ENCODE peak calls at places on chromosomes 12 and 14, in ten cellular contexts. F is HuH-7; Y is NCI-H1436; R is AG08395; B is stimulated activated CD4-positive, alpha-beta T cell treated with anti-CD3 and anti-CD28 coated beads, Interleukin-15, amount 100 ng/mL, for 1 hour; A is NCI-H1417; I is ureter; M is foreskin fibroblast; T is nucleus accumbens; S is GM23338. P is an unnamed sample.

GRCh38 chr12:55548756-55549155 is 646 bp upstream of the OR6C4 start:
- DNase-seq in Y (no peak), I (no peak), S (no peak), M (no peak), T (no peak), A (no peak), R (no peak), F (no peak), B (no peak), P (no peak)

GRCh38 chr12:63802012-63802608 is 22.4 kb downstream of the RXYLT1 start:
- DNase-seq in T (no peak), I (no peak), B (no peak), S (peak; percentile 55), F (peak; percentile 30), Y (peak; percentile 36), A (peak; percentile 32), R (peak; percentile 57), M (no peak), P (peak; percentile 30)

GRCh38 chr12:10612954-10613333 is 465 bp downstream of the MAGOHB start:
- DNase-seq in R (no peak), A (peak; percentile 74), Y (no peak), M (no peak), S (peak; percentile 66), B (no peak), T (no peak), F (no peak), I (no peak), P (no peak)

GRCh38 chr12:108560321-108560721 is 652 bp downstream of the SART3 start:
- DNase-seq in Y (no peak), M (no peak), S (no peak), B (no peak), R (no peak), A (no peak), I (no peak), T (no peak), F (no peak), P (peak; percentile 82)

GRCh38 chr14:95841680-95842079 is 35.0 kb upstream of the TUNAR start:
- DNase-seq in S (no peak), B (no peak), M (no peak), I (no peak), R (no peak), T (no peak), F (no peak), Y (no peak), A (no peak), P (no peak)

GRCh38 chr14:61322011-61322798 is 826 bp downstream of the PRKCH start:
- DNase-seq in A (peak; percentile 47), Y (no peak), S (peak; percentile 43), F (no peak), M (no peak), I (peak; percentile 77), R (no peak), T (no peak), B (no peak), P (no peak)

GRCh38 chr12:28973491-28973890 is 175.6 kb upstream of the FAR2 start:
- DNase-seq in B (no peak), I (no peak), Y (no peak), A (no peak), M (no peak), F (no peak), S (no peak), T (no peak), R (no peak), P (peak; percentile 35)

GRCh38 chr12:112664569-112664968 is 127.0 kb upstream of the RPH3A start:
- DNase-seq in I (no peak), R (no peak), B (no peak), Y (no peak), T (no peak), M (no peak), A (no peak), S (peak; percentile 64), F (peak; percentile 32), P (no peak)

GRCh38 chr12:32002848-32003493 is 43.8 kb downstream of the RESF1 start:
- DNase-seq in Y (no peak), B (no peak), S (no peak), T (no peak), F (no peak), R (no peak), I (no peak), A (no peak), M (no peak), P (peak; percentile 66)

GRCh38 chr14:55898938-55899337 is 219.3 kb upstream of the PELI2 start:
- DNase-seq in S (no peak), B (no peak), I (no peak), A (no peak), R (no peak), F (no peak), Y (no peak), T (no peak), M (no peak), P (no peak)

GRCh38 chr14:23578560-23579310 is at the start of gene JPH4:
- DNase-seq in T (peak; percentile 58), S (peak; percentile 79), A (peak; percentile 77), Y (peak; percentile 37), M (no peak), B (no peak), I (no peak), F (no peak), R (no peak), P (no peak)

GRCh38 chr12:131721548-131721947 is 10.7 kb downstream of the SFSWAP start:
- DNase-seq in M (no peak), B (no peak), F (no peak), S (no peak), A (no peak), I (no peak), Y (no peak), R (no peak), T (no peak), P (no peak)

P was measured in AG10803.